ENCODE peak calls at places on chromosomes 12 and 14, in nine cellular contexts. C is cardiac fibroblast; P is AG08395; H is GM23338; A is stimulated activated CD4-positive, alpha-beta T cell treated with anti-CD3 and anti-CD28 coated beads, Interleukin-4, amount 100 ng/mL, for 1 hour; D is foreskin melanocyte; Y is prostate gland; F is astrocyte of the spinal cord; K is NT2/D1. R is an unnamed sample.

GRCh38 chr12:1906579-1906978 is 11.9 kb downstream of the CACNA2D4 start:
- DNase-seq in K (no peak), Y (no peak), H (no peak), P (peak; percentile 1), A (no peak), F (no peak), D (no peak), C (no peak), R (no peak)

GRCh38 chr14:49863483-49864262 is 11.1 kb upstream of the NEMF start:
- DNase-seq in A (no peak), C (no peak), D (no peak), H (peak; percentile 33), P (no peak), K (no peak), Y (no peak), F (peak; percentile 12), R (peak; percentile 13)

GRCh38 chr14:104223101-104223809 is 84.9 kb downstream of the KIF26A start:
- DNase-seq in D (no peak), A (no peak), H (peak; percentile 41), P (no peak), K (no peak), F (no peak), C (no peak), Y (no peak), R (no peak)

GRCh38 chr14:29548948-29549370 is 378.7 kb downstream of the PRKD1 start:
- DNase-seq in D (peak; percentile 52), F (peak; percentile 76), A (no peak), H (peak; percentile 76), P (peak; percentile 70), C (peak; percentile 84), Y (peak; percentile 18), K (peak; percentile 8), R (no peak)

GRCh38 chr14:105919458-105920150 is 393.2 kb downstream of the TMEM121 start:
- DNase-seq in C (no peak), K (no peak), F (no peak), Y (no peak), A (no peak), P (no peak), H (no peak), D (no peak), R (no peak)

GRCh38 chr12:22307811-22308210 is 26.7 kb downstream of the ST8SIA1 start:
- DNase-seq in F (no peak), P (no peak), Y (no peak), A (no peak), H (no peak), K (no peak), C (no peak), D (no peak), R (no peak)

GRCh38 chr12:124493809-124494750 is 73.3 kb downstream of the NCOR2 start:
- DNase-seq in A (peak; percentile 41), P (no peak), H (no peak), F (no peak), D (no peak), Y (no peak), K (no peak), C (no peak), R (no peak)

GRCh38 chr12:79897617-79898016 is 37.3 kb downstream of the PPP1R12A start:
- DNase-seq in H (peak; percentile 50), A (no peak), Y (no peak), K (peak; percentile 33), D (peak; percentile 86), P (peak; percentile 83), C (peak; percentile 77), F (peak; percentile 94), R (no peak)

GRCh38 chr14:102525213-102526143 is 15.9 kb upstream of the ANKRD9 start:
- DNase-seq in Y (no peak), H (no peak), A (no peak), D (peak; percentile 77), F (peak; percentile 69), C (peak; percentile 75), K (no peak), P (peak; percentile 29), R (peak; percentile 58)

GRCh38 chr14:100393906-100394732 is 71.0 kb downstream of the SLC25A47 start:
- DNase-seq in F (no peak), P (no peak), D (no peak), H (no peak), Y (no peak), C (no peak), A (no peak), K (no peak), R (no peak)

GRCh38 chr12:108129017-108129812 is at the start of gene WSCD2:
- DNase-seq in A (no peak), P (peak; percentile 36), D (no peak), Y (peak; percentile 13), H (peak; percentile 92), K (peak; percentile 87), C (no peak), F (peak; percentile 1), R (peak; percentile 94)

GRCh38 chr12:76029982-76030377 is 1.6 kb downstream of the PHLDA1 start:
- DNase-seq in A (peak; percentile 25), P (no peak), H (peak; percentile 52), C (peak; percentile 72), K (no peak), Y (no peak), D (peak; percentile 57), F (peak; percentile 56), R (peak; percentile 23)